ENCODE peak calls at places on chromosomes 6 and 20, in six cellular contexts. One of them, this sample, is unnamed.

GRCh38 chr6:100553243-100553642 is 88.5 kb upstream of the SIM1 start:
- DNase-seq in ovary: no peak
- DNase-seq in hepatocyte: no peak
- DNase-seq in adrenal gland: no peak
- DNase-seq in heart right ventricle: no peak
- DNase-seq in HepG2: no peak
- DNase-seq in this sample: no peak

GRCh38 chr20:46047821-46048220 is 18.8 kb downstream of the SLC12A5 start:
- DNase-seq in ovary: no peak
- DNase-seq in hepatocyte: no peak
- DNase-seq in adrenal gland: no peak
- DNase-seq in heart right ventricle: no peak
- DNase-seq in HepG2: no peak
- DNase-seq in this sample: no peak

GRCh38 chr6:118283759-118284158 is 264.3 kb upstream of the PLN start:
- DNase-seq in ovary: peak; percentile 62
- DNase-seq in hepatocyte: peak; percentile 81
- DNase-seq in adrenal gland: peak; percentile 54
- DNase-seq in heart right ventricle: peak; percentile 73
- DNase-seq in HepG2: peak; percentile 59
- DNase-seq in this sample: peak; percentile 48

GRCh38 chr6:23980965-23981364 is 145.1 kb upstream of the NRSN1 start:
- DNase-seq in ovary: no peak
- DNase-seq in hepatocyte: no peak
- DNase-seq in adrenal gland: no peak
- DNase-seq in heart right ventricle: no peak
- DNase-seq in HepG2: no peak
- DNase-seq in this sample: no peak

GRCh38 chr6:52576392-52577021 is 353 bp downstream of the TRAM2 start:
- DNase-seq in ovary: peak; percentile 69
- DNase-seq in hepatocyte: peak; percentile 88
- DNase-seq in adrenal gland: peak; percentile 71
- DNase-seq in heart right ventricle: peak; percentile 67
- DNase-seq in HepG2: peak; percentile 84
- DNase-seq in this sample: peak; percentile 67

GRCh38 chr6:120764312-120764711 is 570.0 kb downstream of the TBC1D32 start:
- DNase-seq in ovary: no peak
- DNase-seq in hepatocyte: no peak
- DNase-seq in adrenal gland: no peak
- DNase-seq in heart right ventricle: no peak
- DNase-seq in HepG2: no peak
- DNase-seq in this sample: no peak

GRCh38 chr6:161125591-161125990 is 134.0 kb downstream of the MAP3K4 start:
- DNase-seq in ovary: no peak
- DNase-seq in hepatocyte: no peak
- DNase-seq in adrenal gland: no peak
- DNase-seq in heart right ventricle: no peak
- DNase-seq in HepG2: no peak
- DNase-seq in this sample: no peak

GRCh38 chr6:135667694-135668455 is 170.3 kb upstream of the AHI1 start:
- DNase-seq in ovary: peak; percentile 18
- DNase-seq in hepatocyte: no peak
- DNase-seq in adrenal gland: peak; percentile 21
- DNase-seq in heart right ventricle: peak; percentile 40
- DNase-seq in HepG2: no peak
- DNase-seq in this sample: no peak

GRCh38 chr20:53495357-53495756 is 98.3 kb downstream of the ZNF217 start:
- DNase-seq in ovary: no peak
- DNase-seq in hepatocyte: peak; percentile 40
- DNase-seq in adrenal gland: no peak
- DNase-seq in heart right ventricle: no peak
- DNase-seq in HepG2: no peak
- DNase-seq in this sample: no peak

GRCh38 chr6:51559059-51559458 is 528.4 kb downstream of the PKHD1 start:
- DNase-seq in ovary: no peak
- DNase-seq in hepatocyte: peak; percentile 33
- DNase-seq in adrenal gland: no peak
- DNase-seq in heart right ventricle: no peak
- DNase-seq in HepG2: peak; percentile 18
- DNase-seq in this sample: no peak

DNA sequence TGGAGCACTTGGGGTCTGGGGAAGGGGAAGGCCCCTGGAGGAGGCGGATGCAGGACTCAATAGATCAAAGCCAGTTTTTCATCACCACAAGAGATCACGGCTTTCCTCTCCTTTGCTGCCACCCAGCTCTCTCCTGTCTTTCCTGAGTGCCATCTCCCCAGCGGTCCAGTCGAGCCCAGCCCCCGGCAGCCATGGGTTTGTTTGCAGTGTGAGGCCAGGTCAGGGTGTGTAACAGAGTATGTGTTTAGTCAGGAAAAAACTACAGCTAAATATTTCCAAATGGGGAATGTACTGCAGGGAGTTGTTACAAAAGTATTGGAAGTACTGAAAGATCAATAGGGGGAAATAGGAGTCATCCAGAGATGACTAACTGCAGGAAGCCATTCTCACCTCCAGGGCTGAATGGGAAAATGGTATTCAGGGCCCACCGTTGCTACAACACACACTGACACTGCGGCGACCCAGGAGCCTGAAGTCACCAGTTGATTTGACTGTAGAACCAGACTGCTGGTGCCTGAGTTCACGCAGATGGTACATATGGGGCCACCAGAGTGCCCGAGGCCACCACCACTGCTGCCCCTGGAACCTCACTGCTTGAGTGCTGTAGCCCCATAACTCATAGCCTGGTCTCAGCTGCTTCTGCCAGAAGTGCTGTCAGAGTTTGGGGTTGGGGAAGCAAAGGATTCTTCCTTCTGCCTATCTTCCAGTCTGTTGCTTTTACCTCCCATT is 23.6 kb upstream of the FANCE start:
- DNase-seq in ovary: no peak
- DNase-seq in hepatocyte: peak; percentile 55
- DNase-seq in adrenal gland: no peak
- DNase-seq in heart right ventricle: no peak
- DNase-seq in HepG2: peak; percentile 82
- DNase-seq in this sample: no peak
- H3K4me1 ChIP-seq in ovary: no peaks in the 10 kb centered on the region
- H3K4me1 ChIP-seq in hepatocyte: peaks cover 33% of the 10 kb centered on the region
- H3K4me1 ChIP-seq in adrenal gland: no peaks in the 10 kb centered on the region
- H3K4me1 ChIP-seq in heart right ventricle: no peaks in the 10 kb centered on the region
- H3K4me1 ChIP-seq in HepG2: peaks cover 33% of the 10 kb centered on the region
- H3K4me1 ChIP-seq in this sample: no peaks in the 10 kb centered on the region

GRCh38 chr6:4354181-4354580 is 218.8 kb upstream of the ECI2 start:
- DNase-seq in ovary: no peak
- DNase-seq in hepatocyte: no peak
- DNase-seq in adrenal gland: no peak
- DNase-seq in heart right ventricle: no peak
- DNase-seq in HepG2: no peak
- DNase-seq in this sample: no peak
- TF ChIP-seq CTCF in ovary: no peak
- TF ChIP-seq CTCF in hepatocyte: no peak
- TF ChIP-seq CTCF in adrenal gland: no peak
- TF ChIP-seq CTCF in heart right ventricle: no peak
- TF ChIP-seq CTCF in HepG2: no peak
- TF ChIP-seq CTCF in this sample: no peak

DNA sequence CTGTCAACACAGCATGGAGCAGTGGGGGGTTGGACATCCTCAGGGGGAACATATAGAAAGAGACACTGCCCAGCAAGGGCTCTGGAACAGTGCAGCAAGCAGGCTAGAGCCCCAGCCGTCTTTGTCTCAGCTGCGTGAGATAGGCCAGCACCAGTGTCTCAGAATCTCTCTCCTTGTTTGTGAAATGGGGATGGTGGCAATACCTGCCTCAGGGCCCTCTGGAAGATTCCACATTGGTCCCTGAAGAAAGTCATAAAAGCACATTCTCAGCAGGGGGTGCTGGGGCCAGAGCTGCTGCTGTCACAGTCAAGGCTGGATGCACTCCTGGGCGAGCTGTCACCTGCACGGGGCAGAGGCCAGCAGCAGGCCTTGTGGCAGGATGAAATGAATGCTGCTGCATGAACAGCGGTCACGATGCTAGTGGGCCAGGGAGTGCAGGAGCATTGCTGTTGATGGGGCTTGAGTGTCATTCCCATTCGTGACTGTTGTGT is 121.7 kb downstream of the SYCP2 start:
- DNase-seq in ovary: no peak
- DNase-seq in hepatocyte: no peak
- DNase-seq in adrenal gland: no peak
- DNase-seq in heart right ventricle: no peak
- DNase-seq in HepG2: no peak
- DNase-seq in this sample: no peak
- H3K27me3 ChIP-seq in ovary: no peaks in the 10 kb centered on the region
- H3K27me3 ChIP-seq in hepatocyte: no peaks in the 10 kb centered on the region
- H3K27me3 ChIP-seq in adrenal gland: no peaks in the 10 kb centered on the region
- H3K27me3 ChIP-seq in heart right ventricle: peaks cover 6% of the 10 kb centered on the region
- H3K27me3 ChIP-seq in HepG2: peaks cover 76% of the 10 kb centered on the region
- H3K27me3 ChIP-seq in this sample: no peaks in the 10 kb centered on the region

DNA sequence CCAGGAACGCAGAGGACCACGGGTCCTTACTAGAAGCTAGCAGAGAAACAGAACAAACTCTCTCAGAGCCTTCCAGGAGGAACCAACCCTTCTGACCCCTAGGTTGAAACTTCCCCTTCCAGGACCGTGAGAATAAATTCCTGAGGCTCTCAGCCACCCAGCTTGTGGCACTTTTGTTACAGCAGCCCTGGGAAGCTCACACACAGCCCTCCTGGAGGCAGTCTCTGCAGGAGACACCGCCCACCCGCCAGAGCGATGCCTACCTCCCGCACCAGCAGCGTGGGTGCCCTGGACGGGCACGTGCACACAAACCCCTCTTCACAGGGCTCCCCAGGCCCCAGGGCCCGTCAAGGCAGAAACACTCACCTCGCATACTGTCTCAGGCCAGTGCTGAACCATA is 4.2 kb downstream of the RNASET2 start:
- DNase-seq in ovary: no peak
- DNase-seq in hepatocyte: no peak
- DNase-seq in adrenal gland: no peak
- DNase-seq in heart right ventricle: no peak
- DNase-seq in HepG2: no peak
- DNase-seq in this sample: no peak
- H3K4me1 ChIP-seq in ovary: peaks cover 4% of the 10 kb centered on the region
- H3K4me1 ChIP-seq in hepatocyte: peaks cover 4% of the 10 kb centered on the region
- H3K4me1 ChIP-seq in adrenal gland: peaks cover 7% of the 10 kb centered on the region
- H3K4me1 ChIP-seq in heart right ventricle: peaks cover 12% of the 10 kb centered on the region
- H3K4me1 ChIP-seq in HepG2: peaks cover 65% of the 10 kb centered on the region
- H3K4me1 ChIP-seq in this sample: no peaks in the 10 kb centered on the region